ENCODE peak calls at places on chromosomes 1 and 21, in five cellular contexts. M is body of pancreas, G is heart left ventricle, R is stomach, U is IMR-90. Q is an unnamed sample. For H3K4me1, the result is how much of the 10 kb centered on the place peaks cover.

GRCh38 chr1:210400043-210400840 is 71.5 kb downstream of the HHAT start:
- DNase-seq in M (peak), G (peak), R (peak), U (peak), Q (peak)

GRCh38 chr1:55284856-55285255 is 69.7 kb upstream of the USP24 start:
- DNase-seq in M (peak), G (peak), R (no peak), U (peak), Q (peak)

GRCh38 chr21:41622831-41623548 is 115.0 kb upstream of the TMPRSS2 start:
- DNase-seq in M (no peak), G (no peak), R (no peak), U (peak), Q (no peak)

GRCh38 chr1:33618636-33619035 is 146.2 kb downstream of the ZSCAN20 start:
- DNase-seq in M (no peak), G (no peak), R (no peak), U (no peak), Q (no peak)

GRCh38 chr1:245837741-245838140 is 669.3 kb downstream of the SMYD3 start:
- DNase-seq in M (no peak), G (no peak), R (no peak), U (peak), Q (no peak)

GRCh38 chr1:211684791-211685190 is 9.4 kb upstream of the NEK2 start:
- DNase-seq in M (no peak), G (no peak), R (no peak), U (peak), Q (no peak)

GRCh38 chr1:227885648-227886502 is 61.9 kb downstream of the WNT9A start:
- DNase-seq in M (peak), G (peak), R (peak), U (peak), Q (peak)

GRCh38 chr1:63746129-63746864 is 27.5 kb upstream of the ROR1 start:
- DNase-seq in M (no peak), G (no peak), R (no peak), U (peak), Q (no peak)

GRCh38 chr1:55235722-55236121 is 20.6 kb upstream of the USP24 start:
- DNase-seq in M (no peak), G (no peak), R (no peak), U (peak), Q (no peak)

GRCh38 chr1:39915499-39916129 is 13.9 kb upstream of the MYCL start:
- DNase-seq in M (no peak), G (no peak), R (no peak), U (no peak), Q (no peak)

GRCh38 chr1:227771771-227772170 is 36.5 kb downstream of the SNAP47 start:
- DNase-seq in M (no peak), G (no peak), R (no peak), U (no peak), Q (no peak)

GRCh38 chr1:53285969-53286760 is 41.7 kb downstream of the LRP8 start:
- DNase-seq in M (no peak), G (no peak), R (no peak), U (no peak), Q (peak)

GRCh38 chr1:231217056-231217455 is 24.0 kb upstream of the GNPAT start:
- DNase-seq in M (no peak), G (no peak), R (no peak), U (no peak), Q (no peak)

GRCh38 chr21:42125571-42126544 is 54.7 kb downstream of the UMODL1 start:
- DNase-seq in M (peak), G (no peak), R (no peak), U (peak), Q (no peak)

GRCh38 chr21:44916965-44917364 is 3.7 kb downstream of the ITGB2 start:
- DNase-seq in M (no peak), G (no peak), R (no peak), U (no peak), Q (no peak)

GRCh38 chr1:206768472-206769330 is 1.9 kb upstream of the IL19 start:
- DNase-seq in M (no peak), G (no peak), R (no peak), U (no peak), Q (no peak)

GRCh38 chr1:247551716-247552115 is 2.8 kb downstream of the GCSAML start:
- DNase-seq in M (no peak), G (no peak), R (no peak), U (peak), Q (no peak)

GRCh38 chr1:153849487-153850185 is 73.1 kb downstream of the GATAD2B start:
- DNase-seq in M (no peak), G (no peak), R (no peak), U (no peak), Q (no peak)

GRCh38 chr1:53207726-53208125 is 11.1 kb downstream of the CPT2 start:
- DNase-seq in M (no peak), G (no peak), R (no peak), U (no peak), Q (no peak)

GRCh38 chr21:44325386-44326271 is 13.6 kb downstream of the CFAP410 start:
- DNase-seq in M (no peak), G (no peak), R (no peak), U (no peak), Q (peak)

GRCh38 chr1:27000817-27001460 is 7.4 kb downstream of the TRNP1 start:
- DNase-seq in M (no peak), G (no peak), R (no peak), U (peak), Q (no peak)

GRCh38 chr21:42225571-42226155 is 6.7 kb downstream of the ABCG1 start:
- DNase-seq in M (no peak), G (no peak), R (no peak), U (no peak), Q (no peak)

GRCh38 chr1:53327183-53327941 is 508 bp downstream of the LRP8 start:
- DNase-seq in M (peak), G (no peak), R (no peak), U (peak), Q (no peak)

GRCh38 chr1:225567789-225568188 is 85.1 kb downstream of the ENAH start:
- DNase-seq in M (no peak), G (no peak), R (no peak), U (no peak), Q (no peak)

GRCh38 chr1:82099170-82099569 is 298.4 kb downstream of the ADGRL2 start:
- DNase-seq in M (no peak), G (no peak), R (no peak), U (no peak), Q (no peak)

GRCh38 chr1:204073837-204074273 is 940 bp downstream of the SOX13 start:
- DNase-seq in M (peak), G (no peak), R (no peak), U (no peak), Q (peak)

GRCh38 chr1:37474697-37475379 is 458 bp downstream of the ZC3H12A start:
- DNase-seq in M (peak), G (no peak), R (peak), U (no peak), Q (no peak)

GRCh38 chr1:87115317-87115885 is 201.0 kb downstream of the HS2ST1 start:
- DNase-seq in M (no peak), G (no peak), R (no peak), U (peak), Q (no peak)

DNA sequence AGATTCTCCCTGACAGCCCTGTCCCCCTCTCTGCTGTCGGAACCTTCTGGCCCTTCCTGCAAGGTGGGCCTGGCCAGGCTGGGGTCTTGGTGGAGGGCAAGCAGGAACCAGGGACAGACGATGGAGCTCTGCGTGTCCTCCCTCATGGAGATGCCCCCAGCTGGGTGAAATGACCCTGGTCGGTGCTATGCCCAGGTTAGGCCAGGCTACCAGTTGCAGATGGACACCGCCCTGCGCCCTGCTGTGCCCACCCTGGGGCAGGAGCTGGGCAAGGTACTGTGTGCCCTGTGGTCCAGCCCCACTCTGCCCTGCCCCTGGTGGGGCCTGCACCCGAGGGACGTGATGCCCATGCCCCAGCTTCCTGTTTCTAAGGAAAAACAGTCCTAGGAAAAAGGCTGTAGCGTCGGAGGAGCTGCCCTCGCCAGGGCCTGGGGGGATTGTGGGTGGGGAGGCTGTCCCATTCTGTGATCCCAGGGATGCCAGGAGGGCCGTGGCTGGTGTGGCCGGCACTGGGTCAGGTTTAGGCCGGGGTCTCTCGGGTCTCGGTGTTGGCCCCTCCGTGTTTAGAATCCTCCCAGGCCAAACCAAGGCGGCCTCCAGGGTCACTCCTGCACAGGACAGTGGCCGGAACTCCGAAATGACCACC is 77.6 kb downstream of the MORN1 start:
- DNase-seq in M (no peak), G (no peak), R (no peak), U (no peak), Q (no peak)
- H3K4me3 ChIP-seq in M (no peak), G (peak), R (peak), U (peak), Q (peak)

DNA sequence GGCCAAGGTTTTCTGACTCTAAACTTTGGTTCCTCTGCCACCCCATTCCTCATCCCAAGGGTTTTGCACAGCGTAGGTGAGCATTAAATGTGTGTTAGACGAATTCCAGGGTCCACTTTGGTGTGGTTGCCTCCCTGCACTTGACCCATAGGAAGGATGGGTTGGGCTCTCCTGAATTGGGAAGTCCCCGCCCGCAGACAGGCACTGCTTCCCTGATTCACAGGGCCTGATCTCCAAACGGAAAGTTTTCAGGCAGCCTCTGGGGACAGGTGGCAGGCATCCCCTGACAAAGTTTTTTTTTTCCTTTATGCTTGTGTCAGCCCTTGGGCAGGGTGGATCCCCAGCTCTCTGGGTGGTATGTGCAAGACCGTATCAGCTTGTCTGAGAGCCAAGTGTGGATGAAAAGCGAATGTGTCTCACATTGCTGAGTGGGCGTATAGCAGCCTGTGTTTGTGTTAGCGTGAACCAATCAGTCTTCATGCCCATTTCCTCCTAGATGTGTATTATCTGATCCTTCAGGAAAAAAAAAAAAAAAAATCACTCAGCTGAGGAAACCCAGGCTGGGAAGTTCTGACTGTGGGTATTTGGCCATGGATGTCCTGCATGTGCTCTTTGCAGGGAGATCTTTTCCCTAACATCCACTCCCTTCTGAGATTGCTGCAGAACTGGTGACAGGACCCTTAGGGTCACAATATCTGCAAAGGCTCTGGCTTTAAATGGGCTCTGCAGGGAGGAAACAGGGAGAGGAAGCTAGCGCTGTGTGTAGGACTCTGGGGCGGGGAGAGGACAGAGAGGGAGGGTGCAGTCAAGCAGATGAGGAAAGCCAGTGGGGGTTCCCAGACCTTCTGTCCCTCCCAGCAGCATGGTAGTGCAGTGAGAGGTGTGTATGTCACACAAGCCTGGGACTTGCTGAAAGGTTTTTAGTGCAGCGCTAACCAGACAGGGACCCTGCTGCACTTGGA is 42.2 kb upstream of the TRABD2B start:
- DNase-seq in M (no peak), G (peak), R (no peak), U (peak), Q (no peak)
- TF ChIP-seq POLR2A in M (no peak), G (no peak), R (no peak), U (no peak), Q (no peak)

GRCh38 chr1:9815150-9815549 is 8.6 kb downstream of the CLSTN1 start:
- DNase-seq in M (no peak), G (no peak), R (no peak), U (no peak), Q (no peak)
- H3K4me1 ChIP-seq in M (under half), G (under half), R (under half), U (under half), Q (under half)

GRCh38 chr1:201945863-201946223 is 505 bp downstream of the LMOD1 start:
- DNase-seq in M (no peak), G (no peak), R (no peak), U (no peak), Q (no peak)
- H3K4me3 ChIP-seq in M (no peak), G (peak), R (peak), U (peak), Q (peak)

GRCh38 chr1:11262171-11263049 is at the start of gene MTOR:
- DNase-seq in M (peak), G (peak), R (peak), U (peak), Q (peak)
- TF ChIP-seq POLR2A in M (peak), G (peak), R (no peak), U (peak), Q (no peak)

DNA sequence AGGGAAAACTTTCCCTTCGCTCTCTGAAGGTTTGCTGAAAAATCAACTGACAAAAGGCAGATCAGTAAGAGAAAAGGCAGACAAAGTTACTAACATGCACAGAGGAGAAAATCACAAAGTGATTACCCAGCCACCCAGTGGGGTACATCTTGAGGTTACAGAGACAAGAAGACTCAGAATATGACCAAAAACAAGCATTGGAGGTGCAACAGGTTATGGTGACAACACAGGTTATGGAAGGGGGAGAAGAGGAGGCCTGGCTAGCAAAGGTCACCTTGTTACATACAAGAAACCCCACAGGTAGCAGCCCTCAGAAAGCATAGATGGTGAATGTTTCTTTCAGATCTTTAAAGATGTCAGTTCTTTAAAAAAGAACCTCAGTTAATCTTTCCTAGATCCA is 207.8 kb upstream of the RAB4A start:
- DNase-seq in M (no peak), G (no peak), R (no peak), U (no peak), Q (no peak)
- H3K4me1 ChIP-seq in M (under half), G (under half), R (under half), U (under half), Q (under half)

DNA sequence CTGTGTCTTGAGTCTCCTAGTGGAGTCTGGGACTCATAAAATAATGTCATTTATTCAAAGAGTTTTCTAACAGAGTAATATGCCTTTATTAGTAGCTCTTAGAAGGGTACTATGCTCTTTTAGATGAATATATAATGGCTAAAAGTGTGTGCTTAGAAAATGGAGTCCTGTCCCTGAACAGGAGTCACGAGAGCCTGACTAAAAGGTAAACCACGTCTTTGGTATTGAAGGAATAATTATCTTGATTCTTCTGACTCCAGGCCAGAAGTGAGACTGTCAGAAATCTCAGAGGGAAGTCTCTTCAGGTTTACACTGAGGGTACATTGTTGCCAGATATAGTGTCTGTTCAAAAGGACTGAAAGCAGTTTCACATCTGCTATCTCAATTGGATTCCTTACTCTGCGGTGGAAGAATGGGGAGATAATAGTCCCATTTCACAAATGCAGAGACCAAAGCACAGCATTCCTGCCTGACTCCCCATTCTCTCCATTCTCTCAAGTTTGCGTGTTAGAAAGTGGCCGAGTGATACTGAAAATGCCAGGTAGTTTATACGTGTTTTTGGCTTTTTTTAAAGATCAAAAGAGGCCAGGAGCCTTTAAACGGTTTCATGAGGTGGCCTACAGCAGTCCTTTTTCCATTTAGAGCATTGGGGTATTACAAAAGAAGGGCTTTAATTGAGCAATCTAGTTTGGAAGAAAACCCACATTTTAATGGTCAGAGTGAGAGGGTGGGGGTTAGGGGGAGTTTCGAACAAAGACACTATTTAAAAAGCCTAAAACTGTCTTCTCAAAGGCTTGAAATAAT is 176.6 kb downstream of the VPS13D start:
- DNase-seq in M (no peak), G (no peak), R (no peak), U (peak), Q (no peak)
- H3K4me3 ChIP-seq in M (no peak), G (no peak), R (no peak), U (no peak), Q (no peak)